ENCODE peak calls at places on chromosomes 16 and 17, in five cellular contexts. L, K, T, B and J are unnamed samples.

GRCh38 chr17:60410001-60410400 is 12.3 kb upstream of the CHCT1 start:
- DNase-seq in L (no peak), B (no peak), K (no peak), T (no peak), J (no peak)

GRCh38 chr17:28973414-28973813 is 22.1 kb upstream of the PHF12 start:
- DNase-seq in T (no peak), B (no peak), L (no peak), K (peak), J (no peak)

GRCh38 chr16:56295739-56296527 is 104.6 kb downstream of the GNAO1 start:
- DNase-seq in L (no peak), B (no peak), T (no peak), K (no peak), J (no peak)

GRCh38 chr16:17258077-17258599 is 212.6 kb downstream of the XYLT1 start:
- DNase-seq in T (no peak), L (no peak), B (no peak), K (no peak), J (no peak)

GRCh38 chr17:34156741-34157589 is 98.1 kb upstream of the CCL2 start:
- DNase-seq in K (no peak), B (no peak), L (no peak), T (no peak), J (no peak)

GRCh38 chr17:76700627-76701470 is 9.9 kb downstream of the MXRA7 start:
- DNase-seq in L (peak), T (no peak), B (no peak), K (peak), J (no peak)

GRCh38 chr17:70752966-70753467 is 583.7 kb downstream of the KCNJ2 start:
- DNase-seq in T (no peak), K (no peak), L (no peak), B (no peak), J (no peak)

GRCh38 chr17:73284339-73284738 is 22.7 kb upstream of the CPSF4L start:
- DNase-seq in K (no peak), T (no peak), L (no peak), B (no peak), J (no peak)

GRCh38 chr17:47838636-47839035 is 2.4 kb downstream of the SCRN2 start:
- DNase-seq in B (no peak), L (no peak), T (no peak), K (no peak), J (no peak)

GRCh38 chr17:45742251-45742650 is 41.9 kb upstream of the CRHR1 start:
- DNase-seq in B (no peak), L (no peak), T (no peak), K (no peak), J (no peak)

GRCh38 chr16:1152123-1152638 is 725 bp upstream of the CACNA1H start:
- DNase-seq in L (no peak), T (peak), B (no peak), K (no peak), J (no peak)

GRCh38 chr17:50764860-50765259 is 2.5 kb downstream of the ANKRD40CL start:
- DNase-seq in K (no peak), T (no peak), B (no peak), L (no peak), J (no peak)

GRCh38 chr17:14688134-14688533 is 387.3 kb downstream of the HS3ST3B1 start:
- DNase-seq in B (no peak), T (no peak), K (no peak), L (no peak), J (no peak)